ENCODE peak calls at places on chromosomes 12 and 14, in seven cellular contexts. H is glutamatergic neuron, U is mesothelial cell of epicardium, D is cardiac muscle cell, N is GM13976, M is brain microvascular endothelial cell, Z is activated B cell treated with CpG ODN at 0.5 μM for 24 hours. O is an unnamed sample.

GRCh38 chr12:132604108-132605054 is 6.0 kb downstream of the LRCOL1 start:
- DNase-seq in H (no peak), U (no peak), D (peak; percentile 20), N (no peak), M (no peak), Z (no peak), O (no peak)

GRCh38 chr12:131784909-131785762 is 43.1 kb upstream of the MMP17 start:
- DNase-seq in H (peak; percentile 45), U (no peak), D (no peak), N (no peak), M (peak; percentile 85), Z (no peak), O (no peak)

GRCh38 chr12:68331500-68331868 is 678 bp downstream of the MDM1 start:
- DNase-seq in H (no peak), U (no peak), D (no peak), N (no peak), M (no peak), Z (no peak), O (no peak)

GRCh38 chr12:14418526-14418925 is 53.0 kb downstream of the ATF7IP start:
- DNase-seq in H (no peak), U (no peak), D (peak; percentile 50), N (no peak), M (no peak), Z (no peak), O (no peak)

GRCh38 chr12:111197545-111197944 is 171.3 kb downstream of the PHETA1 start:
- DNase-seq in H (no peak), U (no peak), D (no peak), N (no peak), M (no peak), Z (no peak), O (no peak)

GRCh38 chr14:47300801-47301200 is 374.6 kb downstream of the MDGA2 start:
- DNase-seq in H (no peak), U (no peak), D (no peak), N (no peak), M (peak; percentile 35), Z (no peak), O (no peak)

GRCh38 chr12:62328296-62328921 is 68.2 kb downstream of the USP15 start:
- DNase-seq in H (no peak), U (no peak), D (no peak), N (no peak), M (no peak), Z (no peak), O (no peak)

GRCh38 chr14:79852975-79853374 is 358.3 kb downstream of the DIO2 start:
- DNase-seq in H (no peak), U (no peak), D (no peak), N (no peak), M (no peak), Z (no peak), O (no peak)

GRCh38 chr12:42332301-42332894 is 6.4 kb downstream of the PPHLN1 start:
- DNase-seq in H (no peak), U (no peak), D (peak; percentile 64), N (peak; percentile 63), M (peak; percentile 42), Z (no peak), O (no peak)

GRCh38 chr14:101997429-101998336 is 33.3 kb downstream of the DYNC1H1 start:
- DNase-seq in H (no peak), U (no peak), D (no peak), N (no peak), M (no peak), Z (no peak), O (no peak)

GRCh38 chr12:1836854-1837411 is 16.6 kb downstream of the LRTM2 start:
- DNase-seq in H (no peak), U (no peak), D (no peak), N (peak; percentile 16), M (no peak), Z (no peak), O (no peak)

GRCh38 chr12:3658327-3659163 is 94.4 kb downstream of the CRACR2A start:
- DNase-seq in H (peak; percentile 64), U (no peak), D (peak; percentile 57), N (peak; percentile 58), M (peak; percentile 18), Z (no peak), O (no peak)

GRCh38 chr12:69502342-69503081 is 32.3 kb downstream of the FRS2 start:
- DNase-seq in H (no peak), U (no peak), D (peak; percentile 46), N (no peak), M (no peak), Z (no peak), O (no peak)

GRCh38 chr12:32365473-32366064 is 33.8 kb upstream of the FGD4 start:
- DNase-seq in H (peak; percentile 38), U (peak; percentile 49), D (peak; percentile 86), N (peak; percentile 58), M (peak; percentile 74), Z (no peak), O (no peak)

GRCh38 chr12:50614167-50614762 is 109.5 kb downstream of the DIP2B start:
- DNase-seq in H (no peak), U (no peak), D (peak; percentile 81), N (no peak), M (peak; percentile 82), Z (no peak), O (no peak)

GRCh38 chr14:104871145-104871655 is 6.1 kb downstream of the CEP170B start:
- DNase-seq in H (peak; percentile 17), U (no peak), D (no peak), N (no peak), M (no peak), Z (no peak), O (no peak)

GRCh38 chr14:86279405-86279804 is 749.5 kb downstream of the FLRT2 start:
- DNase-seq in H (no peak), U (no peak), D (no peak), N (no peak), M (no peak), Z (no peak), O (no peak)

GRCh38 chr14:102728509-102728908 is 48.7 kb upstream of the TRAF3 start:
- DNase-seq in H (no peak), U (no peak), D (no peak), N (no peak), M (no peak), Z (no peak), O (no peak)

GRCh38 chr12:122995503-122996187 is 15.2 kb downstream of the ARL6IP4 start:
- DNase-seq in H (no peak), U (no peak), D (no peak), N (no peak), M (no peak), Z (no peak), O (no peak)

GRCh38 chr12:72276212-72276865 is 4.2 kb downstream of the TRHDE start:
- DNase-seq in H (no peak), U (no peak), D (no peak), N (no peak), M (no peak), Z (no peak), O (no peak)

DNA sequence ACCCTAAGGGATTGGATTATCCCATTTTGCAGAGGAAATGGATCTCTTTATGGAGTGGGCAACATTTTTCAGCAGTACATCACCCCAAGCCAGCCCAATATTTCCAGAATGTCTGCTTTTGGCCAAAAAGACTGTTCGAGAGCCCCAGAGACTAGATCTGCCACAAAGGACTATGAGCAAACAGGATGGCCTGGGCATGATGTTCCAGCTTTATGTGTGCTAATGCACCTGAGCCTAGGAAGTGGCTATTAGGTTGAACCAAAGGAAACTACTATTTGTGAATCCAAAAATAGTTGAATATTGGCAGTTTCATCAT is 14.8 kb upstream of the PNMA1 start:
- DNase-seq in H (no peak), U (no peak), D (no peak), N (no peak), M (no peak), Z (no peak), O (no peak)
- TF ChIP-seq CTCF in H (peak; percentile 31), U (no peak), D (no peak), N (no peak), M (no peak), Z (no peak), O (no peak)

GRCh38 chr14:31320216-31320615 is 100.1 kb downstream of the HEATR5A start:
- DNase-seq in H (peak; percentile 15), U (no peak), D (no peak), N (no peak), M (no peak), Z (no peak), O (no peak)

GRCh38 chr14:31320922-31321779 is 99.2 kb downstream of the HEATR5A start:
- DNase-seq in H (no peak), U (no peak), D (no peak), N (no peak), M (no peak), Z (no peak), O (no peak)

GRCh38 chr14:31323419-31323818 is 96.9 kb downstream of the HEATR5A start:
- DNase-seq in H (no peak), U (no peak), D (no peak), N (no peak), M (no peak), Z (no peak), O (no peak)

DNA sequence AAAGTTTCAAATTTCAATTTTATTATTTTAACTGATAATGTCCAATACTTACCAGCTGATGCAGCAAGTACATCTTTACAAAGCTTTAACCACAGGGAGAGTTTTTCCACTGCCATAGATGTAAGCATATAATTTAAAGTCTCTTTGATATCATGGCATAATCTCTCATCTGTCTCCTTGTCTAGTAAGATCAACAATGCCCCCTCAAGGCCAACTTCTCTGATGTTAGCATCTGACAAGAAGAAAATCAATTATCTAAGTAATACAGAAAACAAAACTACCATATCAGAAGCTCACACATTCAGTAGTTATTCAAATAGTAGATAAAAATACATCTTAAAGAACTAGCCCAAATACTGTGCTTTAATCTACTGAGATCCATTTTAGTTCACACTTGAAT is 94.2 kb downstream of the HEATR5A start:
- DNase-seq in H (no peak), U (no peak), D (peak; percentile 12), N (no peak), M (peak; percentile 10), Z (no peak), O (no peak)
- TF ChIP-seq CTCF in H (no peak), U (no peak), D (no peak), N (no peak), M (peak; percentile 34), Z (no peak), O (no peak)

GRCh38 chr12:94594443-94594825 is 55.9 kb downstream of the TMCC3 start:
- DNase-seq in H (no peak), U (no peak), D (no peak), N (no peak), M (no peak), Z (no peak), O (no peak)

GRCh38 chr12:94599189-94599588 is 51.2 kb downstream of the TMCC3 start:
- DNase-seq in H (no peak), U (no peak), D (no peak), N (no peak), M (no peak), Z (no peak), O (no peak)

GRCh38 chr12:94595152-94595551 is 55.2 kb downstream of the TMCC3 start:
- DNase-seq in H (no peak), U (no peak), D (no peak), N (no peak), M (no peak), Z (no peak), O (no peak)

GRCh38 chr12:94596596-94596995 is 53.8 kb downstream of the TMCC3 start:
- DNase-seq in H (no peak), U (no peak), D (no peak), N (no peak), M (no peak), Z (no peak), O (no peak)

GRCh38 chr12:94597268-94597667 is 53.1 kb downstream of the TMCC3 start:
- DNase-seq in H (no peak), U (no peak), D (no peak), N (no peak), M (no peak), Z (no peak), O (no peak)
- TF ChIP-seq CTCF in H (no peak), U (no peak), D (no peak), N (no peak), M (no peak), Z (no peak), O (no peak)

GRCh38 chr14:82636426-82636825 is 1102.8 kb upstream of the SEL1L start:
- DNase-seq in H (no peak), U (no peak), D (no peak), N (no peak), M (no peak), Z (no peak), O (no peak)
- TF ChIP-seq CTCF in H (no peak), U (no peak), D (no peak), N (no peak), M (no peak), Z (no peak), O (no peak)

O was measured in omental fat pad.